ENCODE peak calls at places on chromosomes 4 and X, in nine cellular contexts. U is HL-60, Z is AG10803, D is fibroblast of the aortic adventitia, J is transverse colon, E is astrocyte of the cerebellum, F is mammary epithelial cell, I is ascending aorta, R is hepatocyte. Y is an unnamed sample.

GRCh38 chr4:5863461-5864113 is 29.3 kb downstream of the CRMP1 start:
- DNase-seq in I (no peak), U (no peak), J (no peak), Z (peak), E (peak), R (peak), F (peak), D (peak), Y (peak)

GRCh38 chr4:47002593-47002992 is 9.2 kb upstream of the GABRA4 start:
- DNase-seq in Z (no peak), D (peak), R (no peak), E (peak), F (peak), I (no peak), U (no peak), J (no peak), Y (peak)

GRCh38 chr4:1802720-1803522 is 9.8 kb downstream of the FGFR3 start:
- DNase-seq in R (no peak), E (no peak), F (no peak), I (no peak), J (no peak), U (no peak), D (no peak), Z (no peak), Y (no peak)

GRCh38 chr4:108352664-108353308 is 184.1 kb upstream of the LEF1 start:
- DNase-seq in Z (no peak), F (no peak), E (no peak), I (no peak), R (peak), D (no peak), J (no peak), U (no peak), Y (no peak)

GRCh38 chrX:138938003-138938402 is 226.5 kb upstream of the FGF13 start:
- DNase-seq in J (no peak), E (no peak), R (no peak), I (no peak), D (no peak), F (no peak), U (no peak), Z (no peak), Y (no peak)

GRCh38 chrX:15882704-15883539 is 28.3 kb upstream of the AP1S2 start:
- DNase-seq in Z (peak), E (no peak), D (peak), F (peak), J (no peak), R (no peak), I (no peak), U (peak), Y (peak)

GRCh38 chrX:106891762-106892161 is 11.4 kb downstream of the RIPPLY1 start:
- DNase-seq in F (peak), Z (no peak), J (no peak), R (no peak), E (no peak), D (no peak), I (no peak), U (no peak), Y (peak)

GRCh38 chr4:2077537-2078460 is 18.7 kb downstream of the NAT8L start:
- DNase-seq in I (no peak), E (no peak), Z (no peak), R (no peak), U (no peak), D (no peak), J (no peak), F (no peak), Y (no peak)

GRCh38 chr4:116413222-116413621 is 672.2 kb downstream of the TRAM1L1 start:
- DNase-seq in F (no peak), U (no peak), D (no peak), R (no peak), Z (no peak), I (no peak), J (no peak), E (no peak), Y (no peak)

GRCh38 chr4:186887211-186887785 is 163.6 kb upstream of the FAT1 start:
- DNase-seq in D (no peak), J (no peak), E (peak), U (no peak), I (no peak), R (no peak), F (peak), Z (no peak), Y (peak)

GRCh38 chr4:168993724-168994510 is 16.1 kb downstream of the CBR4 start:
- DNase-seq in Z (peak), F (peak), J (no peak), R (no peak), E (no peak), I (no peak), U (no peak), D (peak), Y (no peak)

GRCh38 chr4:13546855-13547562 is 2.7 kb upstream of the NKX3-2 start:
- DNase-seq in U (no peak), F (no peak), J (peak), E (no peak), D (no peak), Z (no peak), I (no peak), R (peak), Y (no peak)

GRCh38 chrX:54808109-54808604 is 612 bp downstream of the MAGED2 start:
- DNase-seq in J (peak), D (no peak), R (peak), Z (peak), I (no peak), F (no peak), U (peak), E (peak), Y (peak)

GRCh38 chr4:4289575-4289929 is 402 bp downstream of the LYAR start:
- DNase-seq in D (no peak), F (no peak), J (peak), R (no peak), U (no peak), Z (peak), E (no peak), I (no peak), Y (peak)

GRCh38 chr4:152369203-152369902 is 166.5 kb downstream of the FBXW7 start:
- DNase-seq in F (no peak), D (no peak), U (no peak), R (no peak), Z (no peak), J (no peak), E (no peak), I (no peak), Y (no peak)

GRCh38 chr4:26204249-26204825 is 116.5 kb upstream of the RBPJ start:
- DNase-seq in E (no peak), I (no peak), D (no peak), Z (no peak), J (no peak), R (no peak), F (no peak), U (no peak), Y (no peak)

GRCh38 chr4:159779716-159780115 is 676.8 kb downstream of the RAPGEF2 start:
- DNase-seq in D (no peak), Z (no peak), R (no peak), J (no peak), I (no peak), U (no peak), F (no peak), E (no peak), Y (no peak)

GRCh38 chr4:146333187-146333894 is 119.0 kb downstream of the REELD1 start:
- DNase-seq in Z (peak), U (no peak), I (no peak), F (peak), R (peak), E (peak), J (peak), D (peak), Y (peak)

GRCh38 chr4:28277931-28278330 is 1417.3 kb downstream of the STIM2 start:
- DNase-seq in J (no peak), F (peak), U (no peak), E (no peak), Z (no peak), I (no peak), D (no peak), R (peak), Y (peak)

GRCh38 chr4:152310223-152310622 is 225.7 kb downstream of the FBXW7 start:
- DNase-seq in R (no peak), D (no peak), U (no peak), Z (peak), E (peak), F (peak), J (no peak), I (no peak), Y (peak)

GRCh38 chr4:83751336-83751949 is 215.5 kb downstream of the GPAT3 start:
- DNase-seq in J (no peak), U (no peak), D (no peak), I (no peak), Z (no peak), E (no peak), F (peak), R (peak), Y (peak)

GRCh38 chrX:9122504-9123245 is 88.7 kb upstream of the FAM9B start:
- DNase-seq in Z (peak), F (no peak), I (no peak), J (no peak), D (no peak), U (peak), R (no peak), E (no peak), Y (no peak)

GRCh38 chr4:173057442-173057841 is 111.2 kb upstream of the GALNT7 start:
- DNase-seq in U (no peak), Z (no peak), F (no peak), R (no peak), E (no peak), D (no peak), J (no peak), I (no peak), Y (peak)

GRCh38 chr4:47287735-47288134 is 175.8 kb downstream of the COMMD8 start:
- DNase-seq in D (peak), R (peak), J (no peak), F (peak), E (peak), Z (peak), I (no peak), U (no peak), Y (peak)

GRCh38 chr4:126057371-126057770 is 742.6 kb downstream of the FAT4 start:
- DNase-seq in J (no peak), F (peak), D (no peak), I (no peak), U (no peak), R (no peak), E (no peak), Z (no peak), Y (peak)

DNA sequence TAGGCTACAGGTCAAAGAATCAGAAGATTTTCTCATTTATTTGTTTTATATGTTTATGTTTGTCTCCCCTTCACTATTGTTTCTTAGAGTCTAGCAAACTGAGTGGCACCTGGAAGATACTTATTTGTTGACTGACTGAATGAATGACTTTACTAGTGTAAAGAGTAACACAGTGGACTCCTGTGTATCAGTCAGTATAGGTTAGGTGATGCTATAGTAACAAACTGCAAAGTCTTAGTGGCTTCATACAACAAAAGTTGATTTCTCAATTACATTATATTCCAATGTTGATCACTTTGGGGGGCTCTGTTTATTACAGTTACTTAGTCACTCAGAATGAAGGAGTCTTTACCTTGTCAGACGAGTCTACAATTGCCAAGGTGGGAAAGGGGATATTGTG is 76.6 kb downstream of the DCK start:
- DNase-seq in D (no peak), U (no peak), E (no peak), R (no peak), Z (no peak), I (no peak), J (no peak), F (no peak), Y (no peak)
- TF ChIP-seq CTCF in D (no peak), U (no peak), E (no peak), R (no peak), Z (no peak), I (no peak), J (no peak), F (no peak), Y (no peak)

GRCh38 chrX:131821945-131822622 is 201.0 kb upstream of the STK26 start:
- DNase-seq in R (no peak), D (peak), F (peak), E (peak), U (no peak), J (peak), Z (no peak), I (peak), Y (no peak)
- H3K4me3 ChIP-seq in R (no peak), D (peak), F (peak), E (peak), U (no peak), J (peak), Z (no peak), I (peak), Y (no peak)

GRCh38 chr4:106691749-106692148 is 323.2 kb upstream of the GIMD1 start:
- DNase-seq in D (no peak), F (no peak), U (no peak), R (no peak), I (no peak), J (no peak), Z (no peak), E (no peak), Y (no peak)
- TF ChIP-seq CTCF in D (peak), F (no peak), U (no peak), R (peak), I (no peak), J (no peak), Z (peak), E (peak), Y (no peak)

GRCh38 chrX:47196098-47196497 is 2.5 kb downstream of the UBA1 start:
- DNase-seq in U (no peak), I (no peak), E (no peak), D (no peak), R (no peak), F (no peak), J (no peak), Z (no peak), Y (no peak)
- H3K4me3 ChIP-seq in U (no peak), I (peak), E (peak), D (peak), R (no peak), F (no peak), J (no peak), Z (peak), Y (no peak)

DNA sequence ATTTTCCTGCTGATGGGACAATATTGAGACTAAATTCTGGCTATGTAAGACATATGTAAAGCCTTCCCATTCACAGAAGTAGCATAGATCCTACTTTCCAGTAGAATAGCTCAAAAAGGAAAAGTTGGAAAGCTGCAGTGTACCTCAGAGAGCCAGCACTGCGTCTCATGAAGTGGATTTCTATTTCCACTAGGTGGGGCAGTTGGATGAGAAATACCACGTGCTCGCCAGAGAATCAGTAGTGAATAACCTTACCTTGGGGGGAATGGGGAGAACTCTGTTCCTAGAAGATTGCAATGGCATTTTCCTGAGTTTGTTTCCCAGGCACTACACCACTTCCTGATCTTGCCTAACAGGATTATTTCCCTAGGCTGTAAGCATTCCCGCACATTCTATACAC is 907.1 kb downstream of the FSTL5 start:
- DNase-seq in U (no peak), R (peak), I (no peak), Z (no peak), F (no peak), D (no peak), E (no peak), J (no peak), Y (peak)
- TF ChIP-seq CTCF in U (no peak), R (peak), I (no peak), Z (peak), F (no peak), D (no peak), E (peak), J (no peak), Y (no peak)

GRCh38 chrX:71285929-71286328 is 2.5 kb downstream of the NONO start:
- DNase-seq in U (no peak), J (no peak), Z (no peak), R (no peak), E (no peak), D (no peak), I (no peak), F (no peak), Y (no peak)
- H3K4me3 ChIP-seq in U (peak), J (no peak), Z (peak), R (peak), E (peak), D (peak), I (no peak), F (peak), Y (no peak)

GRCh38 chr4:129966175-129966574 is 870.2 kb downstream of the C4orf33 start:
- DNase-seq in E (no peak), F (no peak), U (no peak), R (no peak), D (no peak), I (no peak), J (no peak), Z (no peak), Y (no peak)
- TF ChIP-seq CTCF in E (no peak), F (no peak), U (no peak), R (no peak), D (no peak), I (no peak), J (no peak), Z (no peak), Y (no peak)

Y was measured in bronchial epithelial cell.